ENCODE peak calls at places on chromosomes 12 and 14, in seven cellular contexts. One of them, this sample, is unnamed.
A peak's percentile ranks its signal among the peaks of the same experiment; 100 is the strongest.

GRCh38 chr12:51591020-51591901 is at the start of gene SCN8A:
- DNase-seq in BJ: no peak
- DNase-seq in heart right ventricle: peak; percentile 18
- DNase-seq in upper lobe of right lung: peak; percentile 67
- DNase-seq in HFF-Myc: no peak
- DNase-seq in NCI-H460: no peak
- DNase-seq in GM04503: no peak
- DNase-seq in this sample: no peak

GRCh38 chr12:12734561-12735071 is 17.4 kb downstream of the CDKN1B start:
- DNase-seq in BJ: peak; percentile 75
- DNase-seq in GM04503: peak; percentile 53
- DNase-seq in NCI-H460: no peak
- DNase-seq in HFF-Myc: no peak
- DNase-seq in heart right ventricle: no peak
- DNase-seq in upper lobe of right lung: no peak
- DNase-seq in this sample: no peak

GRCh38 chr12:81263072-81263471 is 185.2 kb downstream of the ACSS3 start:
- DNase-seq in NCI-H460: no peak
- DNase-seq in HFF-Myc: no peak
- DNase-seq in BJ: no peak
- DNase-seq in upper lobe of right lung: no peak
- DNase-seq in GM04503: no peak
- DNase-seq in heart right ventricle: no peak
- DNase-seq in this sample: no peak

GRCh38 chr14:30610719-30611388 is 11.3 kb upstream of the SCFD1 start:
- DNase-seq in upper lobe of right lung: no peak
- DNase-seq in BJ: no peak
- DNase-seq in NCI-H460: peak; percentile 58
- DNase-seq in heart right ventricle: peak; percentile 32
- DNase-seq in GM04503: no peak
- DNase-seq in HFF-Myc: no peak
- DNase-seq in this sample: peak; percentile 87

GRCh38 chr12:20260864-20261263 is 107.5 kb upstream of the PDE3A start:
- DNase-seq in GM04503: no peak
- DNase-seq in BJ: no peak
- DNase-seq in NCI-H460: no peak
- DNase-seq in upper lobe of right lung: no peak
- DNase-seq in HFF-Myc: no peak
- DNase-seq in heart right ventricle: no peak
- DNase-seq in this sample: no peak

GRCh38 chr14:67562776-67563150 is 29.7 kb downstream of the PLEKHH1 start:
- DNase-seq in heart right ventricle: no peak
- DNase-seq in HFF-Myc: no peak
- DNase-seq in GM04503: no peak
- DNase-seq in upper lobe of right lung: no peak
- DNase-seq in NCI-H460: no peak
- DNase-seq in BJ: no peak
- DNase-seq in this sample: no peak

GRCh38 chr14:27243360-27243759 is 645.5 kb upstream of the NOVA1 start:
- DNase-seq in GM04503: no peak
- DNase-seq in NCI-H460: peak; percentile 32
- DNase-seq in HFF-Myc: no peak
- DNase-seq in heart right ventricle: no peak
- DNase-seq in upper lobe of right lung: no peak
- DNase-seq in BJ: no peak
- DNase-seq in this sample: no peak

GRCh38 chr14:89701079-89702043 is 253.2 kb downstream of the EFCAB11 start:
- DNase-seq in HFF-Myc: peak; percentile 37
- DNase-seq in upper lobe of right lung: peak; percentile 94
- DNase-seq in GM04503: peak; percentile 6
- DNase-seq in heart right ventricle: peak; percentile 92
- DNase-seq in BJ: no peak
- DNase-seq in NCI-H460: peak; percentile 32
- DNase-seq in this sample: peak; percentile 74

GRCh38 chr12:56721721-56722120 is 3.4 kb downstream of the NACA start:
- DNase-seq in HFF-Myc: no peak
- DNase-seq in upper lobe of right lung: no peak
- DNase-seq in heart right ventricle: no peak
- DNase-seq in GM04503: no peak
- DNase-seq in NCI-H460: no peak
- DNase-seq in BJ: no peak
- DNase-seq in this sample: no peak

GRCh38 chr12:106282457-106283097 is 20.0 kb upstream of the TCP11L2 start:
- DNase-seq in upper lobe of right lung: no peak
- DNase-seq in heart right ventricle: peak; percentile 18
- DNase-seq in GM04503: no peak
- DNase-seq in BJ: no peak
- DNase-seq in HFF-Myc: no peak
- DNase-seq in NCI-H460: peak; percentile 54
- DNase-seq in this sample: peak; percentile 59

GRCh38 chr12:101697197-101697929 is at the start of gene CHPT1:
- DNase-seq in heart right ventricle: peak; percentile 70
- DNase-seq in BJ: no peak
- DNase-seq in upper lobe of right lung: peak; percentile 88
- DNase-seq in HFF-Myc: no peak
- DNase-seq in GM04503: no peak
- DNase-seq in NCI-H460: peak; percentile 36
- DNase-seq in this sample: peak; percentile 28

GRCh38 chr14:80475074-80475473 is 263.8 kb upstream of the DIO2 start:
- DNase-seq in NCI-H460: no peak
- DNase-seq in heart right ventricle: no peak
- DNase-seq in BJ: no peak
- DNase-seq in HFF-Myc: no peak
- DNase-seq in GM04503: peak; percentile 29
- DNase-seq in upper lobe of right lung: no peak
- DNase-seq in this sample: no peak

GRCh38 chr14:51780006-51780692 is 80.3 kb upstream of the GNG2 start:
- DNase-seq in NCI-H460: peak; percentile 59
- DNase-seq in HFF-Myc: peak; percentile 43
- DNase-seq in heart right ventricle: peak; percentile 69
- DNase-seq in BJ: no peak
- DNase-seq in GM04503: no peak
- DNase-seq in upper lobe of right lung: no peak
- DNase-seq in this sample: peak; percentile 59

GRCh38 chr14:37595809-37596595 is 573 bp downstream of the TTC6 start:
- DNase-seq in GM04503: no peak
- DNase-seq in NCI-H460: peak; percentile 92
- DNase-seq in HFF-Myc: no peak
- DNase-seq in upper lobe of right lung: peak; percentile 91
- DNase-seq in BJ: no peak
- DNase-seq in heart right ventricle: no peak
- DNase-seq in this sample: no peak

GRCh38 chr12:108063192-108063591 is 65.9 kb upstream of the WSCD2 start:
- DNase-seq in HFF-Myc: no peak
- DNase-seq in upper lobe of right lung: no peak
- DNase-seq in heart right ventricle: no peak
- DNase-seq in BJ: no peak
- DNase-seq in NCI-H460: peak; percentile 9
- DNase-seq in GM04503: no peak
- DNase-seq in this sample: peak; percentile 3